ENCODE peak calls at places on chromosomes 11 and 22, in nine cellular contexts. R is naive thymus-derived CD8-positive, alpha-beta T cell; H is B cell; B is kidney; E is Calu3; W is HuH-7.5; A is C1 segment of cervical spinal cord; V is PC-3; U is neural crest cell. D is an unnamed sample.

GRCh38 chr11:67355794-67356550 is 2.6 kb upstream of the POLD4 start:
- DNase-seq in W (peak; percentile 22), B (no peak), U (no peak), H (no peak), V (no peak), A (no peak), R (no peak), E (no peak), D (no peak)

GRCh38 chr11:3836903-3837302 is 3.9 kb downstream of the RHOG start:
- DNase-seq in W (no peak), E (no peak), A (peak; percentile 27), H (peak; percentile 53), U (no peak), V (no peak), B (peak; percentile 78), R (peak; percentile 54), D (no peak)

GRCh38 chr11:57269580-57270021 is 32.6 kb upstream of the APLNR start:
- DNase-seq in R (no peak), H (no peak), U (no peak), W (no peak), V (no peak), E (no peak), B (peak; percentile 75), A (no peak), D (no peak)

GRCh38 chr11:103339485-103339857 is 230.2 kb downstream of the DYNC2H1 start:
- DNase-seq in U (no peak), R (no peak), H (no peak), E (no peak), V (no peak), A (no peak), W (no peak), B (no peak), D (no peak)

GRCh38 chr11:78605296-78605695 is 30.6 kb upstream of the NARS2 start:
- DNase-seq in E (no peak), U (no peak), H (no peak), A (no peak), V (peak; percentile 26), B (no peak), R (no peak), W (no peak), D (no peak)

GRCh38 chr11:2314136-2314524 is 12.3 kb downstream of the TSPAN32 start:
- DNase-seq in V (no peak), A (no peak), W (no peak), B (peak; percentile 73), H (no peak), R (no peak), U (no peak), E (no peak), D (no peak)

GRCh38 chr11:10696797-10697620 is 3.5 kb upstream of the IRAG1 start:
- DNase-seq in R (no peak), W (no peak), B (no peak), U (no peak), V (no peak), A (peak; percentile 62), E (no peak), H (no peak), D (no peak)

GRCh38 chr11:61579398-61580291 is 1.2 kb downstream of the SYT7 start:
- DNase-seq in W (no peak), A (no peak), R (peak; percentile 5), H (no peak), U (no peak), E (no peak), B (no peak), V (no peak), D (no peak)

GRCh38 chr22:32080904-32081303 is 37.8 kb downstream of the SLC5A1 start:
- DNase-seq in H (no peak), U (no peak), W (peak; percentile 20), V (peak; percentile 60), E (peak; percentile 55), R (peak; percentile 22), B (no peak), A (no peak), D (peak; percentile 47)

GRCh38 chr11:77136074-77136473 is 8.0 kb downstream of the MYO7A start:
- DNase-seq in V (peak; percentile 62), R (no peak), A (no peak), B (no peak), H (no peak), W (no peak), E (no peak), U (no peak), D (no peak)

GRCh38 chr11:57425565-57426438 is 1.1 kb downstream of the SLC43A3 start:
- DNase-seq in H (no peak), E (no peak), A (peak; percentile 53), V (no peak), B (no peak), U (no peak), W (no peak), R (no peak), D (no peak)

GRCh38 chr11:83125577-83125976 is 31.4 kb upstream of the PCF11 start:
- DNase-seq in B (no peak), W (no peak), E (no peak), A (no peak), U (no peak), R (no peak), H (no peak), V (no peak), D (no peak)

GRCh38 chr22:37501176-37501609 is 15.0 kb upstream of the MFNG start:
- DNase-seq in U (no peak), E (peak; percentile 30), W (peak; percentile 58), V (no peak), R (no peak), A (no peak), H (no peak), B (peak; percentile 88), D (no peak)

GRCh38 chr11:101862410-101863233 is 52.2 kb upstream of the CEP126 start:
- DNase-seq in A (no peak), E (peak; percentile 37), H (no peak), V (peak; percentile 71), W (peak; percentile 10), U (peak; percentile 11), B (no peak), R (no peak), D (peak; percentile 76)

GRCh38 chr22:21047730-21048129 is 2.0 kb downstream of the LRRC74B start:
- DNase-seq in B (no peak), H (no peak), E (no peak), U (no peak), V (no peak), R (no peak), A (no peak), W (no peak), D (no peak)